ENCODE peak calls at places on chromosome 21, in five cellular contexts. C is skeletal muscle cell, B is body of pancreas, D is left ventricle myocardium inferior, V is hypothalamus. G is an unnamed sample.
A peak's percentile ranks its signal among the peaks of the same experiment; 100 is the strongest.

GRCh38 chr21:31913191-31913608 is 40.4 kb downstream of the HUNK start:
- DNase-seq in C (no peak), V (no peak), D (no peak), B (no peak), G (no peak)

GRCh38 chr21:34534522-34534921 is 22.5 kb upstream of the KCNE1 start:
- DNase-seq in V (no peak), C (peak; percentile 25), B (no peak), D (no peak), G (peak; percentile 51)

GRCh38 chr21:17742940-17743592 is 76.1 kb downstream of the C21orf91 start:
- DNase-seq in B (no peak), C (no peak), D (no peak), V (no peak), G (no peak)

GRCh38 chr21:17402885-17403477 is 109.9 kb upstream of the CXADR start:
- DNase-seq in D (no peak), V (no peak), C (peak; percentile 9), B (no peak), G (peak; percentile 34)

GRCh38 chr21:28439852-28440251 is 552.8 kb downstream of the LTN1 start:
- DNase-seq in B (no peak), D (no peak), V (no peak), C (no peak), G (peak; percentile 92)

GRCh38 chr21:45175326-45176085 is 101.1 kb downstream of the ADARB1 start:
- DNase-seq in D (no peak), V (no peak), B (no peak), C (no peak), G (no peak)

GRCh38 chr21:44872568-44873355 is 728 bp downstream of the PTTG1IP start:
- DNase-seq in D (peak; percentile 46), C (no peak), V (no peak), B (no peak), G (no peak)

GRCh38 chr21:36576441-36576840 is 96.5 kb upstream of the CLDN14 start:
- DNase-seq in D (no peak), C (no peak), B (no peak), V (no peak), G (no peak)

GRCh38 chr21:31098576-31099005 is 60.3 kb upstream of the KRTAP19-8 start:
- DNase-seq in V (no peak), B (peak; percentile 67), D (peak; percentile 69), C (no peak), G (peak; percentile 29)

GRCh38 chr21:45465105-45465504 is 60.1 kb downstream of the COL18A1 start:
- DNase-seq in D (peak; percentile 15), V (no peak), B (no peak), C (no peak), G (no peak)

GRCh38 chr21:34620084-34620665 is 5.3 kb upstream of the RCAN1 start:
- DNase-seq in V (no peak), C (no peak), B (no peak), D (no peak), G (no peak)

GRCh38 chr21:45640888-45641479 is 2.5 kb upstream of the PCBP3 start:
- DNase-seq in C (no peak), D (no peak), V (no peak), B (no peak), G (peak; percentile 53)

GRCh38 chr21:36104306-36105300 is 30.3 kb upstream of the CBR3 start:
- DNase-seq in B (peak; percentile 36), V (peak; percentile 9), C (no peak), D (peak; percentile 46), G (peak; percentile 59)

GRCh38 chr21:44702973-44703730 is 6.2 kb downstream of the KRTAP10-12 start:
- DNase-seq in B (no peak), D (no peak), V (no peak), C (no peak), G (no peak)

GRCh38 chr21:42013901-42014300 is 3.7 kb upstream of the ZBTB21 start:
- DNase-seq in B (no peak), C (no peak), D (no peak), V (no peak), G (no peak)

GRCh38 chr21:31873275-31873695 is 465 bp downstream of the HUNK start:
- DNase-seq in D (no peak), C (no peak), B (peak; percentile 37), V (no peak), G (no peak)

GRCh38 chr21:38037416-38037815 is 121.2 kb upstream of the KCNJ6 start:
- DNase-seq in C (peak; percentile 11), V (no peak), B (no peak), D (no peak), G (no peak)

GRCh38 chr21:29376556-29376955 is 77.8 kb downstream of the BACH1 start:
- DNase-seq in V (no peak), C (no peak), B (peak; percentile 45), D (no peak), G (peak; percentile 24)

G was measured in foreskin fibroblast.